ENCODE peak calls at places on chromosomes 13 and 19, in six cellular contexts. O is smooth muscle cell of the brain vasculature; W is NCI-H748 treated with DMSO at 0.1 percent for 48 hours; B is AG08396; C is nephron progenitor cell; Z is effector CD8-positive, alpha-beta T cell. N is an unnamed sample.

GRCh38 chr13:69243366-69243765 is 864.3 kb upstream of the ATXN8OS start:
- DNase-seq in O (no peak), W (no peak), B (no peak), C (no peak), Z (no peak), N (peak)

GRCh38 chr19:41604831-41605230 is 22.0 kb downstream of the CEACAM4 start:
- DNase-seq in O (no peak), W (no peak), B (no peak), C (no peak), Z (no peak), N (no peak)

GRCh38 chr13:112728375-112729126 is 38.7 kb downstream of the ATP11A start:
- DNase-seq in O (no peak), W (no peak), B (no peak), C (no peak), Z (no peak), N (no peak)

GRCh38 chr19:9861503-9861902 is 26.4 kb downstream of the PIN1 start:
- DNase-seq in O (no peak), W (no peak), B (no peak), C (no peak), Z (no peak), N (no peak)

GRCh38 chr13:23707674-23708073 is 137.5 kb downstream of the TNFRSF19 start:
- DNase-seq in O (no peak), W (peak), B (no peak), C (no peak), Z (no peak), N (peak)

GRCh38 chr13:108326318-108326717 is 56.8 kb downstream of the TNFSF13B start:
- DNase-seq in O (no peak), W (peak), B (no peak), C (no peak), Z (no peak), N (no peak)

GRCh38 chr13:107130516-107130915 is 562.6 kb upstream of the ARGLU1 start:
- DNase-seq in O (no peak), W (no peak), B (no peak), C (no peak), Z (no peak), N (no peak)

GRCh38 chr19:2529473-2529918 is 53.6 kb downstream of the GADD45B start:
- DNase-seq in O (no peak), W (no peak), B (peak), C (no peak), Z (no peak), N (peak)

GRCh38 chr13:111338841-111339240 is 18.4 kb downstream of the TEX29 start:
- DNase-seq in O (no peak), W (no peak), B (no peak), C (no peak), Z (no peak), N (no peak)

GRCh38 chr13:90105276-90105675 is 1242.2 kb upstream of the MIR17HG start:
- DNase-seq in O (no peak), W (no peak), B (no peak), C (no peak), Z (no peak), N (no peak)

GRCh38 chr19:40398417-40399056 is 8.6 kb upstream of the HIPK4 start:
- DNase-seq in O (no peak), W (no peak), B (no peak), C (peak), Z (peak), N (no peak)

GRCh38 chr13:24161980-24162517 is 1.5 kb downstream of the SPATA13 start:
- DNase-seq in O (no peak), W (no peak), B (no peak), C (no peak), Z (no peak), N (no peak)

GRCh38 chr19:2405256-2405655 is 22.1 kb downstream of the TIMM13 start:
- DNase-seq in O (no peak), W (no peak), B (no peak), C (no peak), Z (no peak), N (no peak)

GRCh38 chr19:11964496-11964857 is 363 bp upstream of the ZNF763 start:
- DNase-seq in O (no peak), W (no peak), B (peak), C (no peak), Z (no peak), N (peak)

GRCh38 chr19:1862424-1863307 is 713 bp downstream of the KLF16 start:
- DNase-seq in O (no peak), W (no peak), B (peak), C (peak), Z (peak), N (no peak)

N was measured in SJCRH30.